ENCODE peak calls at places on chromosome 22, in seven cellular contexts. V is CD8-positive, alpha-beta T cell; D is right lobe of liver; H is fibroblast of lung; I is mucosa of descending colon; W is ovary; S is body of pancreas. P is an unnamed sample.
A peak's percentile ranks its signal among the peaks of the same experiment; 100 is the strongest.

GRCh38 chr22:48528221-48528915 is 1299.3 kb downstream of the BRD1 start:
- DNase-seq in I (no peak), S (no peak), W (no peak), D (no peak), H (no peak), V (no peak), P (no peak)

GRCh38 chr22:45993841-45994240 is 16.9 kb upstream of the WNT7B start:
- DNase-seq in D (no peak), S (no peak), I (no peak), V (no peak), W (no peak), H (no peak), P (no peak)

GRCh38 chr22:17569971-17570511 is 6.7 kb downstream of the SLC25A18 start:
- DNase-seq in V (no peak), I (no peak), D (peak; percentile 68), W (no peak), H (peak; percentile 42), S (no peak), P (no peak)

GRCh38 chr22:48937032-48937639 is 890.5 kb downstream of the BRD1 start:
- DNase-seq in I (no peak), H (no peak), V (no peak), W (no peak), S (no peak), D (peak; percentile 21), P (no peak)

GRCh38 chr22:50684986-50685385 is 12.4 kb downstream of the SHANK3 start:
- DNase-seq in S (no peak), V (peak; percentile 2), D (no peak), I (no peak), H (peak; percentile 11), W (no peak), P (peak; percentile 48)

GRCh38 chr22:17782621-17783020 is 8.4 kb upstream of the BID start:
- DNase-seq in W (no peak), H (no peak), I (peak; percentile 65), D (no peak), S (no peak), V (no peak), P (no peak)

GRCh38 chr22:46087816-46088277 is 62.5 kb upstream of the PPARA start:
- DNase-seq in V (no peak), H (peak; percentile 95), W (peak; percentile 97), S (peak; percentile 93), D (peak; percentile 93), I (peak; percentile 76), P (peak; percentile 74)

GRCh38 chr22:49571326-49571725 is 256.3 kb downstream of the BRD1 start:
- DNase-seq in I (no peak), H (no peak), V (no peak), W (peak; percentile 6), S (no peak), D (peak; percentile 29), P (no peak)

GRCh38 chr22:32720924-32721323 is 80.6 kb upstream of the TIMP3 start:
- DNase-seq in S (no peak), I (no peak), D (no peak), W (no peak), V (no peak), H (peak; percentile 76), P (peak; percentile 84)

GRCh38 chr22:40076702-40077645 is 82.2 kb downstream of the FAM83F start:
- DNase-seq in I (no peak), S (no peak), W (no peak), H (peak; percentile 36), D (no peak), V (no peak), P (no peak)

GRCh38 chr22:50473855-50474671 is 772 bp downstream of the SBF1 start:
- DNase-seq in S (peak; percentile 54), W (peak; percentile 60), D (no peak), V (peak; percentile 30), H (peak; percentile 55), I (peak; percentile 44), P (peak; percentile 8)

GRCh38 chr22:22375586-22376351 is 131.2 kb downstream of the VPREB1 start:
- DNase-seq in V (no peak), I (no peak), H (no peak), W (no peak), S (no peak), D (no peak), P (no peak)

DNA sequence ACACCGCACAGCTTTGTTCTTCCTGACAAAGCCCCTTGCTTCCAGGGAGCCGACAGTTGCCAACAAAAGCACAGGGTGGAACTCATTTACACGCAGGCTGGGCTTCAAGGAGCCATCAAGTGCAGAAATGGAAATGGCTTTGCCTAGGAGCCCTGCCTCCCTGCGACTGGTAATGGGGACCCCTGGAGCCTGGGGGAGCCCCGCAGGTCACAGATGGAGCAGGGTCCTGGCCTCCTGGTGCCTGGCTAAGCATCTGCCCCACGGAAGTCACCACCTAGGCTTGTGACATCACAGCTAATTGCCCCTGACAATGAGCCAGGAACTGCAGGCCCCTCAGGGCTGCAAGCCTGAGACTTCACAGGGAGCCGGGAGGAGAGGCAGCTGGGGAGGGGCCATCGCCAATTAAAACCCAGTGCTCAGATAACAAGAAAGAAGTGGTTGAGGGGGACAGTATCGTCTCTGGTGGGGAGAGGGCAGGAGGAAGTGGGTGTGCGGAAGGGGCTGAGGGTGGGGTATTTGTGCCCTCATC is 66.8 kb downstream of the NFAM1 start:
- DNase-seq in I (no peak), S (no peak), V (no peak), D (no peak), H (no peak), W (no peak), P (peak; percentile 15)
- TF ChIP-seq CTCF in I (no peak), S (no peak), V (no peak), D (no peak), H (no peak), W (no peak), P (no peak)

GRCh38 chr22:29308148-29308790 is 1.8 kb downstream of the GAS2L1 start:
- DNase-seq in D (no peak), W (no peak), I (no peak), H (no peak), V (no peak), S (peak; percentile 21), P (no peak)
- H3K4me3 ChIP-seq in D (no peak overlapping the region), W (peak overlapping the region; percentile 80), I (no peak overlapping the region), H (peak overlapping the region; percentile 89), V (no peak overlapping the region), S (no peak overlapping the region), P (peak overlapping the region; percentile 66)

GRCh38 chr22:27028093-27028492 is 370.7 kb downstream of the MIAT start:
- DNase-seq in I (no peak), D (no peak), V (no peak), H (no peak), S (no peak), W (no peak), P (no peak)

GRCh38 chr22:27029584-27030130 is 372.3 kb downstream of the MIAT start:
- DNase-seq in I (no peak), W (no peak), H (no peak), V (no peak), D (no peak), S (no peak), P (no peak)

GRCh38 chr22:27032121-27032761 is 374.9 kb downstream of the MIAT start:
- DNase-seq in H (no peak), V (no peak), I (no peak), S (peak; percentile 13), W (peak; percentile 77), D (peak; percentile 56), P (no peak)
- TF ChIP-seq CTCF in H (no peak), V (no peak), I (no peak), S (no peak), W (no peak), D (peak; percentile 14), P (peak; percentile 40)

GRCh38 chr22:19761500-19762314 is 1.1 kb downstream of the TBX1 start:
- DNase-seq in S (no peak), V (no peak), D (no peak), H (no peak), I (no peak), W (no peak), P (no peak)

GRCh38 chr22:19760652-19761002 is at the start of gene TBX1:
- DNase-seq in W (no peak), V (no peak), H (no peak), I (no peak), D (no peak), S (no peak), P (no peak)

GRCh38 chr22:19762315-19763140 is 1.9 kb downstream of the TBX1 start:
- DNase-seq in I (no peak), V (no peak), D (no peak), W (no peak), H (no peak), S (no peak), P (no peak)

GRCh38 chr22:19759994-19760651 is 455 bp upstream of the TBX1 start:
- DNase-seq in D (no peak), W (no peak), H (no peak), S (no peak), I (no peak), V (no peak), P (no peak)

DNA sequence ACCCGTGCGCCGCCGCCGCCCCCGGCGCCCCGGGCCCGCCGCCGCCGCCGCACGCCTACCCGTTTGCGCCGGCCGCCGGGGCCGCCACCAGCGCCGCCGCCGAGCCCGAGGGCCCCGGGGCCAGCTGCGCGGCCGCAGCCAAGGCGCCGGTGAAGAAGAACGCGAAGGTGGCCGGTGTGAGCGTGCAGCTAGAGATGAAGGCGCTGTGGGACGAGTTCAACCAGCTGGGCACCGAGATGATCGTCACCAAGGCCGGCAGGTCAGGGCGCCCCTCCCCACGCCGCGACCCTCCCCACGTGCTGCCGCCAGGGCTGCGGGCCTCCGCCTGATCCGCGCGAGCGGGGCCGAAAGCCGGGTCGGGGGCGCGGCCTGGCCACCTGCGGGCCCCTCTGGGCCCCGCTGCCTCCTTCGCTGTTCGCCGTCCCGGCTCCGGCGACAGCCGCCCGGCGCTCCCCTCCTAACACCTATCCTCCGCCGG is 483 bp downstream of the TBX1 start:
- DNase-seq in V (no peak), W (no peak), H (no peak), D (no peak), S (no peak), I (no peak), P (no peak)
- H3K4me3 ChIP-seq in V (no peak overlapping the region), W (no peak overlapping the region), H (no peak overlapping the region), D (no peak overlapping the region), S (no peak overlapping the region), I (no peak overlapping the region), P (no peak overlapping the region)

DNA sequence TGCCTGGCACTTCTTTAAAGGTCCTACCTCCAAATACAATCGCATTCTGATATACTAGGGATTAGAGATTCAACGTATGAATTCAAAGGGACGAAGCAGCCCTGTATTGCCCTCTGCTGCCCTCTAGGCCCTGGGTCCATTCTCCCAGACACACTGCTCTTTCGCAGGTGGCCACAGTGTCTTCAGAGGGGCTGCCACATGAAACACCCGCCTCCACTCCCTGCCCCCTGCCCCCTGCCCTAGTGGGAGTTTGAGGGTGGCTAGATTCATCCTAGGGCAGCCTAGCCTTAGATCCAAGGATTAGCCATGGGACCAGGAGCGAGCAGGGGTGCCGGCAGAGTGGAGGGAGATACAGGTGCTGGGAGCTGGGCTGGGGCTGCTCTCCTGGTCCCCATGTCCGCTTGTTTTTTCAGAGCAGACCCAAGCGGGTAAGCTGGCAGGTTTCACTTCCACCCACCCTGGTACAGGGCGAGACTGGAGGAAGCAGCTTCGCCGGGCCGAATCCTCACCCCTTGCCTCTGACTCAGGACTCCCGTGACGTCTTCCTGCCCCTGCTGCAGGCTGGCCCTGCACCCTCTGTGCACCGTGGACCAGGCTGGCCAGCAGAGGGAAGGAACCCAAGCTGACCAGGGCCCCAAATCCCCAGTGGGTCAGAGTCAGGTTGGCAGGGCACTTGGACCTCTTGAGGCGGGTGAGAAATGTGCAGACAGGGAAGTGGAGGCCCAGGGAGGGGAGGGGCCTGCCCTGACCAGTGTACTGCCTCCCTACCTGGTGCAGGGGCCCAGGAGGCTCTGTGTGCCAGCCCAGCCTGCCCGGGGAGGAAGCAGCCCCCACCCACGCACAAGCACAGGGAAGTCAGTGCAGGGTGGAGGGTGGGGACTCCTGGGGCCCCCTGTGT is 28.4 kb upstream of the HMOX1 start:
- DNase-seq in H (no peak), D (peak; percentile 61), S (peak; percentile 51), I (peak; percentile 59), W (no peak), V (peak; percentile 39), P (no peak)
- TF ChIP-seq CTCF in H (no peak), D (peak; percentile 12), S (peak; percentile 44), I (no peak), W (no peak), V (peak; percentile 16), P (peak; percentile 4)

P was measured in astrocyte of the cerebellum.